ENCODE peak calls at places on chromosome 17, in eight cellular contexts. Z is left ventricle myocardium inferior, C is fibroblast of pulmonary artery, D is MM.1S, G is heart right ventricle, P is A549, W is OCI-LY7, J is choroid plexus epithelial cell. Y is an unnamed sample.

GRCh38 chr17:76824103-76824502 is 44.1 kb upstream of the MGAT5B start:
- DNase-seq in C (no peak), J (no peak), G (no peak), W (no peak), P (no peak), D (no peak), Z (no peak), Y (no peak)

GRCh38 chr17:43068570-43069367 is 43.7 kb downstream of the RND2 start:
- DNase-seq in D (no peak), J (peak), W (no peak), Z (no peak), P (no peak), G (no peak), C (peak), Y (no peak)

GRCh38 chr17:40218740-40219072 is 398 bp upstream of the WIPF2 start:
- DNase-seq in Z (peak), J (peak), G (peak), W (peak), P (peak), C (peak), D (peak), Y (peak)

GRCh38 chr17:18921912-18922451 is 30.0 kb upstream of the SLC5A10 start:
- DNase-seq in D (peak), J (peak), P (peak), Z (no peak), W (peak), C (peak), G (no peak), Y (peak)

GRCh38 chr17:75601057-75601987 is 13.7 kb downstream of the MYO15B start:
- DNase-seq in G (no peak), C (peak), J (peak), D (peak), Z (peak), W (peak), P (peak), Y (peak)

GRCh38 chr17:34710226-34710625 is 130.8 kb downstream of the TMEM132E start:
- DNase-seq in G (no peak), W (no peak), C (no peak), P (no peak), D (no peak), Z (no peak), J (no peak), Y (no peak)

GRCh38 chr17:43545383-43545632 is 832 bp downstream of the ETV4 start:
- DNase-seq in G (no peak), J (no peak), C (no peak), W (no peak), Z (peak), D (no peak), P (peak), Y (no peak)

GRCh38 chr17:31593806-31594205 is 202.3 kb downstream of the RAB11FIP4 start:
- DNase-seq in C (no peak), D (no peak), P (no peak), G (peak), Z (peak), W (no peak), J (no peak), Y (peak)

GRCh38 chr17:42311240-42312034 is 23.1 kb downstream of the STAT5A start:
- DNase-seq in Z (peak), J (peak), C (peak), W (no peak), D (no peak), G (peak), P (no peak), Y (peak)

GRCh38 chr17:8922451-8922850 is 43.1 kb downstream of the PIK3R5 start:
- DNase-seq in G (no peak), C (peak), Z (no peak), W (no peak), P (no peak), J (peak), D (no peak), Y (peak)

GRCh38 chr17:1126801-1127550 is 52.8 kb downstream of the ABR start:
- DNase-seq in Z (no peak), J (no peak), G (no peak), W (no peak), C (no peak), P (no peak), D (no peak), Y (no peak)

GRCh38 chr17:9771465-9771864 is 19.9 kb downstream of the DHRS7C start:
- DNase-seq in G (no peak), J (no peak), P (no peak), W (no peak), D (no peak), C (no peak), Z (no peak), Y (no peak)

GRCh38 chr17:78890111-78890897 is 12.7 kb downstream of the CEP295NL start:
- DNase-seq in G (peak), P (no peak), W (peak), C (no peak), J (no peak), D (peak), Z (peak), Y (no peak)

GRCh38 chr17:13405080-13405479 is 196.6 kb downstream of the HS3ST3A1 start:
- DNase-seq in J (no peak), D (no peak), G (no peak), P (no peak), C (no peak), Z (no peak), W (no peak), Y (no peak)

GRCh38 chr17:50059256-50059655 is 3.3 kb downstream of the ITGA3 start:
- DNase-seq in G (no peak), P (no peak), D (no peak), C (no peak), W (no peak), Z (no peak), J (no peak), Y (no peak)

GRCh38 chr17:80104321-80104955 is 3.1 kb downstream of the GAA start:
- DNase-seq in D (no peak), J (peak), W (no peak), C (peak), Z (no peak), P (no peak), G (no peak), Y (peak)

GRCh38 chr17:27593232-27593856 is 37.6 kb upstream of the LGALS9 start:
- DNase-seq in G (no peak), Z (no peak), J (no peak), P (no peak), D (no peak), C (no peak), W (no peak), Y (no peak)

GRCh38 chr17:43800736-43801135 is 20.5 kb downstream of the CFAP97D1 start:
- DNase-seq in C (no peak), W (no peak), J (no peak), D (no peak), G (no peak), P (no peak), Z (no peak), Y (no peak)

GRCh38 chr17:36027776-36028175 is 10.0 kb upstream of the CCL23 start:
- DNase-seq in Z (no peak), W (no peak), P (no peak), J (no peak), C (no peak), D (no peak), G (no peak), Y (no peak)

GRCh38 chr17:76515291-76515949 is 14.2 kb upstream of the RHBDF2 start:
- DNase-seq in P (no peak), G (peak), D (peak), J (peak), C (peak), W (no peak), Z (peak), Y (peak)

GRCh38 chr17:50547736-50548083 is 736 bp downstream of the SPATA20 start:
- DNase-seq in W (no peak), C (no peak), Z (no peak), D (no peak), G (no peak), J (no peak), P (no peak), Y (no peak)

GRCh38 chr17:79960788-79961522 is 74.7 kb downstream of the TBC1D16 start:
- DNase-seq in W (no peak), D (no peak), C (peak), P (no peak), G (no peak), Z (no peak), J (peak), Y (no peak)

GRCh38 chr17:49715221-49715620 is 7.5 kb upstream of the SLC35B1 start:
- DNase-seq in J (no peak), P (no peak), G (no peak), C (no peak), Z (no peak), D (no peak), W (no peak), Y (no peak)

GRCh38 chr17:17928422-17929386 is 43.5 kb downstream of the TOM1L2 start:
- DNase-seq in Z (no peak), P (no peak), J (no peak), C (peak), G (no peak), W (no peak), D (no peak), Y (peak)

GRCh38 chr17:14341866-14342265 is 41.0 kb downstream of the HS3ST3B1 start:
- DNase-seq in Z (no peak), P (no peak), W (no peak), C (peak), D (no peak), G (no peak), J (no peak), Y (peak)

GRCh38 chr17:71458322-71458721 is 662.5 kb upstream of the SOX9 start:
- DNase-seq in G (no peak), C (no peak), Z (no peak), W (no peak), J (no peak), D (no peak), P (no peak), Y (no peak)

GRCh38 chr17:71461504-71462197 is 659.2 kb upstream of the SOX9 start:
- DNase-seq in P (no peak), G (no peak), J (no peak), C (no peak), W (no peak), Z (no peak), D (no peak), Y (no peak)

GRCh38 chr17:71464241-71464640 is 656.6 kb upstream of the SOX9 start:
- DNase-seq in C (no peak), Z (no peak), G (no peak), D (no peak), W (no peak), P (no peak), J (no peak), Y (no peak)

GRCh38 chr17:71455219-71455618 is 665.6 kb upstream of the SOX9 start:
- DNase-seq in J (no peak), Z (no peak), W (no peak), P (no peak), D (no peak), C (no peak), G (no peak), Y (no peak)

GRCh38 chr17:71460943-71461342 is 659.9 kb upstream of the SOX9 start:
- DNase-seq in J (peak), Z (no peak), G (no peak), D (no peak), W (peak), C (peak), P (no peak), Y (peak)
- TF ChIP-seq CTCF in J (peak), Z (peak), G (peak), D (peak), W (peak), C (peak), P (peak), Y (peak)

DNA sequence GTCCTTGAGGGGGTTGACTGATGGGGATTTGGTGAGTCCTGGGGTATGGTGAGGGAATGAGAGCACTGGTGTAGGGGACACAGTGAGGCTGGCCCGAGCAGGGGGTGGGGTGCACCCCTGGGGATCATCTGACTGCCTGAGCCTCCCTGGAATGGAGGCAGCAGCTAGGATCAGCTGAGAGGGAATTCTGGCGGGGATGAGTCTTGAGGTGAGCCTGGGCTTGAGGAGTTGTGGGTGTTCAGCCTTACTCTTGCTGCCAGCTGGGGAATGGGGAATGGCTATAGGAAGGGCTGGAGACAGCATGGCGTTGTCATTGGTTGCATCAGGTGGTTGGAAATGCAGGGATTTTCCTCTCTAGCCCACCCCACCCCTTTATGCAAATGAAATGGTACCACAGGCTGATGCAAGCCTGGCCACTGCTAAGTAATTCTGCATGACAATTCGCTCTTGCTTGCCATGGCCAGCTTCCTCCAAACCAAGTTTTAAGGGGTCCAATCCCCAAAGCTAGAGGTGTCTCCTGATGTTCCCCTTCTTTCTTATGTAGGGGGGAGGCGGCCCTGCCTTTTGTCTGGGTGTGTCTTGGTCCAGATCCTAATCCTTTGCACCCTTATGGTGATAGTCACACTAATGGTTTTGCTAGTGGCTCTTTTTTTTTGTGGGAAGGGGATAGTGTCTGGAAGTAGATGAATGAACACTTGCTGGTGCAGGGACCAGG is 7.5 kb downstream of the NFE2L1 start:
- DNase-seq in D (peak), Z (no peak), C (peak), G (no peak), P (no peak), J (peak), W (peak), Y (peak)
- H3K4me3 ChIP-seq in D (no peak), Z (peak), C (peak), G (no peak), P (no peak), J (peak), W (peak), Y (peak)

DNA sequence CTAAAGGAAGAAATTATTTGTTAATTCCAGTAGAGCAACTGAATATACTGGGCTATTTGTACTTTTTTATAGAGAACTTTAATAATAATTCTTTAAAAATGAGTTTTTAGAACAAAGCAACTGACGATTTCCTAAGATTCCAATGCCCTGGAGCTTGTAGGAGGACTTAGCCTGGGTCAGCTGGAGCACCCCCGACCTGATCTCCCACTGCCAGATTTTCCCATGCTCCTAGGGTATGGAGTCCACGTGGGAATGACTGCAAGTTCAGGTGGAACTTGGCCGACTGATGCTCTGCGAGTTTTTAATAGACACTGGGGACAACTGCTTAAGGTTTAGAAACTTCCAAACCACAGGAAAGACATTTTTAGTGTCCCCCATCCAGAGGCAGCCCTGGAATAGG is 25.5 kb upstream of the CACNG5 start:
- DNase-seq in C (no peak), D (no peak), W (no peak), Z (no peak), G (no peak), P (no peak), J (no peak), Y (no peak)
- TF ChIP-seq CTCF in C (no peak), D (no peak), W (no peak), Z (no peak), G (no peak), P (no peak), J (no peak), Y (no peak)

GRCh38 chr17:4086041-4086483 is 56.8 kb downstream of the ZZEF1 start:
- DNase-seq in Z (no peak), D (no peak), W (no peak), J (no peak), C (no peak), G (no peak), P (no peak), Y (no peak)

GRCh38 chr17:4087911-4088693 is 54.7 kb downstream of the ZZEF1 start:
- DNase-seq in Z (no peak), G (no peak), W (no peak), C (peak), D (no peak), J (peak), P (no peak), Y (no peak)

DNA sequence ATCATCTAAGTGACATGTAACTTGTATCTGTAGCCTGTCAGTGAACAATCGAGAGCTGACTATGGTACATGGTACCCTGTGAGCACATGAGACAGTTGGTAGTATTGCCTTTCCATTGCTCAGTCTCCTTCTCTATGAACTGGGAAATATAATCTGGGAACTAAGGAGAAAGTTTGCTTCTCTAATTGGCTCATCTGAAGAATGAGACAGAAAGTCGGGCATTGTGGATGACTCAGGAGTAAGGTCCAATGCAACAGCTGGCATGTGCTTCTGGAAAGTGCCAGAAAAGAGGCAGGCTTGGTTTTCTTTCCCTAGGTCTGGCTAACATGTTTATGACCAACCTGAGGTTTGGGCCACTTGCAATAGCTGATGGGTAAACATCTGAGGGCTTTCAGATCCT is 51.9 kb downstream of the ZZEF1 start:
- DNase-seq in Z (no peak), G (no peak), C (peak), D (no peak), W (no peak), P (no peak), J (no peak), Y (peak)
- H3K4me3 ChIP-seq in Z (no peak), G (no peak), C (no peak), D (no peak), W (no peak), P (no peak), J (no peak), Y (no peak)

GRCh38 chr17:64781394-64781793 is 119.3 kb upstream of the SMURF2 start:
- DNase-seq in J (peak), P (no peak), W (peak), D (peak), G (peak), Z (peak), C (no peak), Y (no peak)
- TF ChIP-seq CTCF in J (no peak), P (no peak), W (no peak), D (no peak), G (no peak), Z (no peak), C (no peak), Y (no peak)

DNA sequence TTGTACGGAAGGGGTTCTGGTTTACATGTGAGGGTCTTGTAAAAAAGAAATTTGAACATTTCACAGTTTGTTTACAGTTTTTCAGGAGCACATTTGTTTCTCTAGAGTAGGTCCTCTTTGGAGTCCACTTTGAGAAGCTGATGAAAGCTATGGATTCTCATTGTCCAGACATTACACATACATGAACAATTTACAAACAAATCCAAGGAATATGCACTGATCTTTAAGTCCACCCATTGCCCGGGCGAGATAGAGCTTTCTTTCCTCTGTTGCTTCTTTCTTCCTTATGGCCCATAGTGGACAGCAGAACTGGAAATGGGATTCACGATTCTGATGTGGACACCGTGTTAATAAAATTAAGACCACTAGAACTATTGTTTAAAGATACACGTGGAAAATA is 1.9 kb downstream of the DCAF7 start:
- DNase-seq in J (peak), W (no peak), D (no peak), Z (no peak), G (no peak), C (peak), P (no peak), Y (peak)
- H3K4me3 ChIP-seq in J (peak), W (peak), D (peak), Z (peak), G (no peak), C (peak), P (peak), Y (peak)

GRCh38 chr17:56319531-56319930 is 166.3 kb downstream of the ANKFN1 start:
- DNase-seq in G (no peak), Z (no peak), P (peak), C (peak), D (peak), W (peak), J (peak), Y (peak)
- TF ChIP-seq CTCF in G (peak), Z (peak), P (peak), C (peak), D (peak), W (peak), J (peak), Y (peak)

GRCh38 chr17:81550285-81550684 is 1.9 kb downstream of the FAAP100 start:
- DNase-seq in G (no peak), C (no peak), D (no peak), Z (no peak), W (no peak), J (no peak), P (no peak), Y (no peak)
- H3K4me3 ChIP-seq in G (no peak), C (no peak), D (no peak), Z (no peak), W (no peak), J (no peak), P (no peak), Y (no peak)

GRCh38 chr17:46061435-46061834 is 62.4 kb downstream of the STH start:
- DNase-seq in W (no peak), C (peak), J (peak), G (no peak), D (no peak), P (peak), Z (no peak), Y (peak)
- TF ChIP-seq CTCF in W (peak), C (peak), J (peak), G (peak), D (peak), P (peak), Z (peak), Y (peak)